ENCODE peak calls at places on chromosomes 13 and 19, in five cellular contexts. L, O, C, S and R are unnamed samples.

GRCh38 chr13:46012404-46012803 is 40.1 kb downstream of the ZC3H13 start:
- DNase-seq in L (no peak), O (no peak), C (no peak), S (no peak), R (no peak)

GRCh38 chr13:106133025-106133424 is 402.4 kb downstream of the EFNB2 start:
- DNase-seq in L (peak), O (no peak), C (no peak), S (no peak), R (no peak)

GRCh38 chr19:39557791-39558622 is 18.0 kb upstream of the EID2 start:
- DNase-seq in L (peak), O (no peak), C (no peak), S (no peak), R (no peak)

GRCh38 chr13:64704121-64704520 is 2526.0 kb downstream of the PCDH9 start:
- DNase-seq in L (no peak), O (no peak), C (no peak), S (no peak), R (no peak)

GRCh38 chr13:42327725-42328124 is 55.8 kb downstream of the AKAP11 start:
- DNase-seq in L (no peak), O (no peak), C (no peak), S (no peak), R (no peak)

GRCh38 chr13:111978536-111978935 is 88.4 kb upstream of the SOX1 start:
- DNase-seq in L (no peak), O (no peak), C (no peak), S (no peak), R (no peak)

GRCh38 chr13:81562598-81562997 is 1221.7 kb upstream of the SPRY2 start:
- DNase-seq in L (no peak), O (no peak), C (no peak), S (no peak), R (no peak)

GRCh38 chr13:44523176-44524017 is 52.7 kb downstream of the TSC22D1 start:
- DNase-seq in L (peak), O (no peak), C (peak), S (no peak), R (peak)

GRCh38 chr19:34475026-34475974 is 6.3 kb upstream of the WTIP start:
- DNase-seq in L (peak), O (no peak), C (no peak), S (no peak), R (peak)

GRCh38 chr13:90105276-90105675 is 1242.2 kb upstream of the MIR17HG start:
- DNase-seq in L (no peak), O (no peak), C (no peak), S (no peak), R (peak)

GRCh38 chr19:1177322-1178114 is 3.5 kb upstream of the SBNO2 start:
- DNase-seq in L (peak), O (no peak), C (peak), S (no peak), R (peak)

GRCh38 chr19:13118424-13119193 is 545 bp downstream of the NACC1 start:
- DNase-seq in L (peak), O (peak), C (peak), S (no peak), R (no peak)

GRCh38 chr19:991174-991931 is 7.2 kb downstream of the WDR18 start:
- DNase-seq in L (peak), O (no peak), C (no peak), S (peak), R (no peak)

GRCh38 chr19:511101-511841 is 4.0 kb downstream of the TPGS1 start:
- DNase-seq in L (peak), O (no peak), C (no peak), S (peak), R (no peak)

GRCh38 chr13:32811297-32811800 is 204.9 kb upstream of the KL start:
- DNase-seq in L (no peak), O (peak), C (no peak), S (peak), R (no peak)

GRCh38 chr13:30750036-30750435 is 14.7 kb downstream of the ALOX5AP start:
- DNase-seq in L (no peak), O (no peak), C (no peak), S (no peak), R (no peak)

GRCh38 chr19:1650627-1651009 is 1.8 kb downstream of the TCF3 start:
- DNase-seq in L (peak), O (no peak), C (no peak), S (no peak), R (no peak)

GRCh38 chr13:31625115-31625514 is 114.2 kb upstream of the RXFP2 start:
- DNase-seq in L (no peak), O (no peak), C (no peak), S (no peak), R (no peak)

GRCh38 chr13:44003481-44003880 is 123.8 kb downstream of the LACC1 start:
- DNase-seq in L (no peak), O (no peak), C (no peak), S (no peak), R (no peak)

GRCh38 chr19:33819875-33820781 is 23.5 kb downstream of the KCTD15 start:
- DNase-seq in L (peak), O (no peak), C (peak), S (peak), R (no peak)

GRCh38 chr19:29683009-29683408 is 17.7 kb downstream of the PLEKHF1 start:
- DNase-seq in L (no peak), O (no peak), C (no peak), S (no peak), R (no peak)

GRCh38 chr19:41016488-41017071 is 25.5 kb downstream of the CYP2B6 start:
- DNase-seq in L (no peak), O (no peak), C (no peak), S (no peak), R (no peak)

GRCh38 chr19:48511800-48512503 is at the start of gene LMTK3:
- DNase-seq in L (peak), O (no peak), C (peak), S (peak), R (no peak)

GRCh38 chr13:110371550-110372465 is 64.7 kb downstream of the COL4A2 start:
- DNase-seq in L (peak), O (no peak), C (no peak), S (no peak), R (no peak)

GRCh38 chr13:20492641-20493040 is 33.0 kb downstream of the CRYL1 start:
- DNase-seq in L (peak), O (no peak), C (peak), S (peak), R (peak)

GRCh38 chr19:15812059-15812722 is 3.3 kb downstream of the OR10H1 start:
- DNase-seq in L (no peak), O (no peak), C (no peak), S (peak), R (no peak)

GRCh38 chr19:48613024-48613851 is 1.6 kb downstream of the FAM83E start:
- DNase-seq in L (no peak), O (no peak), C (no peak), S (peak), R (no peak)

GRCh38 chr19:49538643-49539042 is 10.8 kb downstream of the RCN3 start:
- DNase-seq in L (no peak), O (no peak), C (no peak), S (no peak), R (no peak)

GRCh38 chr19:32407004-32407992 is 1.7 kb downstream of the DPY19L3 start:
- DNase-seq in L (peak), O (no peak), C (no peak), S (peak), R (no peak)

GRCh38 chr19:10112895-10113591 is 1.6 kb downstream of the P2RY11 start:
- DNase-seq in L (no peak), O (peak), C (no peak), S (peak), R (no peak)
- TF ChIP-seq POLR2A in L (peak), O (no peak), C (no peak), S (no peak), R (no peak)

DNA sequence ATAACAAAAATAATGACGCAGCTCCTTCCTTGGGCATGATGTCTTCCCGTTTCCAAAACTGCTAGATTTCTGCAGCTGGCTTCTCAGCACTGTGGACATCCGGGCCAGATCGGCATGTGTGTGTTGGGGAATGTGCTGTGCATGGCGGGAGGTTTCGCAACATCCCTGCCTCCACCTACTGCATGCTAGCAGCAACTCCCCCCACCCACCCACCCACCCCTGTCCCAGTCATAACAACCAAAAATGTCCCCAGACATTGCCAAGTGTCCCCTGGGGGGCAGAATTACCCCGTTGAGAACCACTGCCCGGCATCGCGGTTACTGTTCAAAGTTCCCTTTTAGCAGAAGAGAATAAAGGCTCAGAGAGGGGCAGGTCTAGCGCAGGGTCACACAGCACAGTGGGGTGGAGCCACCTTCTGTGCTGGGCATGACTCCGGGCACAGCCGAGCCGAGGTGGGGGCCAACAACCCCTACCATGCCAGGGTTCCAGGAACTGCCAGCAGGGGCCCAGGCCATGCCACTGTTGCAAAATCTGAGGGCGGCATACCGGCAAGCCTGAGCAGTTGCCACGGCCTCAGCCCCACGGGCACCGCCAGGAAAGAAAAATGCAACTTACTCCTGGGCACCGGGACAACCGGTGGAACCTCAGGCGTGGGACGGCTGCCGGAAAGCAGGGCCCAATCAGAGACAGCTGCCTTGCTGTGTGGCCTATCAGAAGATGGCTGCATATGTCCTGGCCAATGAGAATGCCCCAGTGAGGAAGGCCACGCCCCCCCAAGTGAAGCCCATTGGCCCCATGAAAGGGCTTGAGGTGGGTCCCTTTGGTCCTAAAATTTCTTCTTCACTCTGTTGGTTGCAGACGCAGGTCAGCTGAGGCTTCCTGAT is 22.5 kb upstream of the NFIC start:
- DNase-seq in L (peak), O (peak), C (peak), S (peak), R (peak)
- TF ChIP-seq POLR2A in L (no peak), O (no peak), C (peak), S (no peak), R (peak)

GRCh38 chr13:113582841-113583631 is 1.5 kb upstream of the TFDP1 start:
- DNase-seq in L (no peak), O (no peak), C (no peak), S (peak), R (no peak)

GRCh38 chr13:113584870-113585671 is 518 bp downstream of the TFDP1 start:
- DNase-seq in L (no peak), O (peak), C (peak), S (peak), R (peak)

GRCh38 chr13:113585828-113586355 is 1.3 kb downstream of the TFDP1 start:
- DNase-seq in L (no peak), O (no peak), C (no peak), S (peak), R (no peak)

GRCh38 chr13:113581871-113582270 is 2.7 kb upstream of the TFDP1 start:
- DNase-seq in L (no peak), O (no peak), C (no peak), S (no peak), R (no peak)

DNA sequence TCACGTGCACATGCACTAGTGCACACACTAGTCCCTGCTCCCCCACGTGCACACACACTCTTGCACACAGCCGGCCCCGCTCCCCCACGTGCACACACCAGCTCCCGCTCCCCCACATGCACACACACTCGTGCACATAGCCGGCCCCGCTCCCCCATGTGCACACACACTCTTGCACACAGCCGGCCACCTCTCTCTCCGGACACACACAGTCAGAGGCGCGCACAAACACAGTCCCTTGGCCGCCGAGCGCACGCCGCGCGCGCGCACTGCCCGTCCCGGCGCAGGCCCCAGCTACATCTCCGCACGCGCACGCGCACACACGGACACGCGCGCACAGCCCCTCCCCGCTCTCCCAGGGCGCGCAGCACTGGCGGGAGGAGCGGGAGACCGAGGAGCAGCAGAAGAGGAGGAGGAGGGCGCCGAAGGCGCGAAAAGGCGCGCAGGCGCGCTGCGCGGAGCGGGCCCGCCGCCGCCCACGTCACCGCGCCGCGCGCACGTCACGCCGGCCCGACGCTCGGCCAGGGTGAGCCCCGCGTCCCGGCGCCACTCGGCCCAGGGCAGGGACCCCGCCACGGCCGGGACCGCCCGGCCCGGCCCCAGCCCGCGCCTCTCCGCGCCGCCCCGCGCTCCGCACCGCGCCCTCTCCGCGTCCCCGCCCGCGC is at the start of gene TFDP1:
- DNase-seq in L (peak), O (peak), C (peak), S (peak), R (peak)
- TF ChIP-seq POLR2A in L (peak), O (peak), C (peak), S (no peak), R (peak)

DNA sequence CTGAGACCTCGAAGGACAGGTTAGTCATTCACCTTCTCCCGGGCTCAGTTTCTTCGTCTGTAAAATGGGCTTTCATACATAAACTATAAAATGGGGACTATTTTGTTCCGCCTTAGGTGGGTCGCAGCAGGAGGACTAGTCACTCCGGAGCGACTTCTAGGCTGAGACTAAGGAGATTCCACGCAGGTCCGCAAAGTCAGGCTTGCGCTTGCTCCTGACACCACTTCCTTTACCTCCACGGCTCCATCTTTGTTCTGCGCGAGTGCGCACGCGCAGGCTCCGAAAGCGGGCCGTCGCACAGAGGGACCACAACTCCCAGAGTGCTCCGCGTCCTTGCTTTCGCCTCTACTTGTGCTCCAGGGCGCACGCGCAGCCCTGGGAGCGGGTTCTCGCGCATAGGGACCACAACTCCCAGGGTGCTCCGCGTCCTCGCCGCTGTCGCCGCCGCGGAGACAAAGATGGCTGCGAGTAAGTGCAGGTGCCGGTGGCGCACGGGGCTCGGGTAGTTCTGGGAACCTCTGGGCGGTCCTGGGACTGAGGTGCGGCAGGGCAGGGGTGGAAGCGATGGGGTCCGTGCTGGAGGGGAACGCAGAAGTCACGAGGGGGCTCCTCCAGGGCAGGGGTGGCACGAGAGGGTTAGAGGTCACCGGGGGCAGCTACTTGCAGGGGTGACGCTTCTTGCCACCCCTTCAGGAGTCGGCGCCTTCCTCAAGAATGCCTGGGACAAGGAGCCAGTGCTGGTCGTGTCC is at the start of gene NDUFA3:
- DNase-seq in L (peak), O (peak), C (peak), S (peak), R (peak)
- TF ChIP-seq POLR2A in L (no peak), O (peak), C (peak), S (peak), R (peak)

DNA sequence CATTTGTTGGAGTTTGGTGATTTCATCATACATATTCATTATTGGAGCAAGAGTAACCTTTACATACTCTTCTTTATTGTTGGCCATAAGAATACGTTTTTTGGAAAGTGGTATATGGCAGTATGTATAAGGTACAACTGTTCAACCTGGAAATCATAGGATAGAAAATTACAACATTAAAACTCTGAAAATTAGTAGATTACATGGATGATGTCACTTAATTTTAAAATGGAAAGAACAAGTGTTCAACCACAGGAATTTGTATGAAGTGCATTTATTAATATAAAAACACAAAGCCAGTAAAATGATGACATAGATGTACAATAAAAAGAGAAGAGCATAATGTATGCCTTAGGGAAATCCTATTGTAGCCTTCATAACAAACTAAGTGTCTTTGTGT is 7.3 kb upstream of the ZNF155 start:
- DNase-seq in L (no peak), O (no peak), C (no peak), S (no peak), R (no peak)
- TF ChIP-seq POLR2A in L (no peak), O (no peak), C (no peak), S (no peak), R (no peak)